ENCODE peak calls at places on chromosomes 5 and 9, in ten cellular contexts. V is pancreas, J is left ventricle myocardium inferior, D is A549, H is heart left ventricle, N is body of pancreas, P is Peyer's patch, Z is fibroblast of lung, X is psoas muscle, W is astrocyte. G is an unnamed sample.

GRCh38 chr5:2756211-2756746 is 4.8 kb upstream of the IRX2 start:
- DNase-seq in V (no peak), N (no peak), Z (peak; percentile 83), X (no peak), H (no peak), W (peak; percentile 78), D (peak; percentile 37), J (no peak), P (no peak), G (no peak)

GRCh38 chr9:86274821-86275643 is 7.3 kb downstream of the ISCA1 start:
- DNase-seq in Z (no peak), J (no peak), P (no peak), N (no peak), H (no peak), D (no peak), V (no peak), X (no peak), W (no peak), G (no peak)

GRCh38 chr5:153147891-153148623 is 342.4 kb upstream of the GRIA1 start:
- DNase-seq in N (peak; percentile 45), P (no peak), X (no peak), W (peak; percentile 54), J (no peak), V (peak; percentile 23), D (peak; percentile 25), Z (peak; percentile 72), H (peak; percentile 25), G (peak; percentile 75)

GRCh38 chr5:74318985-74319563 is 321.5 kb downstream of the ENC1 start:
- DNase-seq in H (no peak), X (no peak), W (peak; percentile 63), D (peak; percentile 46), J (no peak), N (no peak), Z (peak; percentile 67), V (no peak), P (no peak), G (peak; percentile 83)

GRCh38 chr5:171975262-171975876 is 31.1 kb downstream of the FBXW11 start:
- DNase-seq in P (no peak), V (no peak), D (no peak), W (peak; percentile 75), Z (peak; percentile 80), H (no peak), J (no peak), X (no peak), N (no peak), G (peak; percentile 36)

GRCh38 chr5:73615085-73615484 is 10.9 kb upstream of the ARHGEF28 start:
- DNase-seq in D (peak; percentile 74), V (no peak), H (no peak), X (no peak), W (no peak), N (no peak), J (no peak), Z (no peak), P (no peak), G (peak; percentile 90)

GRCh38 chr5:122163151-122164069 is 34.1 kb downstream of the ZNF474 start:
- DNase-seq in J (no peak), X (peak; percentile 25), Z (peak; percentile 97), P (no peak), N (peak; percentile 22), H (peak; percentile 32), D (peak; percentile 32), W (peak; percentile 97), V (no peak), G (peak; percentile 95)

GRCh38 chr5:151351675-151352074 is 4.3 kb upstream of the SLC36A2 start:
- DNase-seq in Z (no peak), W (no peak), H (no peak), D (no peak), V (no peak), P (no peak), X (no peak), J (no peak), N (no peak), G (no peak)

GRCh38 chr9:122216138-122216797 is 12.5 kb downstream of the LHX6 start:
- DNase-seq in Z (no peak), P (no peak), J (no peak), X (no peak), W (no peak), H (no peak), N (no peak), D (no peak), V (no peak), G (no peak)

GRCh38 chr9:108546223-108546622 is 309.6 kb downstream of the ACTL7B start:
- DNase-seq in D (no peak), J (no peak), N (no peak), V (no peak), H (no peak), Z (peak; percentile 45), P (no peak), X (no peak), W (no peak), G (no peak)

GRCh38 chr9:114098660-114099522 is at the start of gene KIF12:
- DNase-seq in H (no peak), V (peak; percentile 93), P (no peak), W (no peak), J (no peak), X (no peak), N (peak; percentile 92), D (peak; percentile 57), Z (no peak), G (no peak)

GRCh38 chr5:79069488-79070001 is at the start of the genes BHMT2 and DMGDH:
- DNase-seq in P (no peak), W (peak; percentile 47), H (peak; percentile 51), V (peak; percentile 30), Z (peak; percentile 68), N (peak; percentile 22), J (peak; percentile 34), D (no peak), X (peak; percentile 58), G (no peak)

DNA sequence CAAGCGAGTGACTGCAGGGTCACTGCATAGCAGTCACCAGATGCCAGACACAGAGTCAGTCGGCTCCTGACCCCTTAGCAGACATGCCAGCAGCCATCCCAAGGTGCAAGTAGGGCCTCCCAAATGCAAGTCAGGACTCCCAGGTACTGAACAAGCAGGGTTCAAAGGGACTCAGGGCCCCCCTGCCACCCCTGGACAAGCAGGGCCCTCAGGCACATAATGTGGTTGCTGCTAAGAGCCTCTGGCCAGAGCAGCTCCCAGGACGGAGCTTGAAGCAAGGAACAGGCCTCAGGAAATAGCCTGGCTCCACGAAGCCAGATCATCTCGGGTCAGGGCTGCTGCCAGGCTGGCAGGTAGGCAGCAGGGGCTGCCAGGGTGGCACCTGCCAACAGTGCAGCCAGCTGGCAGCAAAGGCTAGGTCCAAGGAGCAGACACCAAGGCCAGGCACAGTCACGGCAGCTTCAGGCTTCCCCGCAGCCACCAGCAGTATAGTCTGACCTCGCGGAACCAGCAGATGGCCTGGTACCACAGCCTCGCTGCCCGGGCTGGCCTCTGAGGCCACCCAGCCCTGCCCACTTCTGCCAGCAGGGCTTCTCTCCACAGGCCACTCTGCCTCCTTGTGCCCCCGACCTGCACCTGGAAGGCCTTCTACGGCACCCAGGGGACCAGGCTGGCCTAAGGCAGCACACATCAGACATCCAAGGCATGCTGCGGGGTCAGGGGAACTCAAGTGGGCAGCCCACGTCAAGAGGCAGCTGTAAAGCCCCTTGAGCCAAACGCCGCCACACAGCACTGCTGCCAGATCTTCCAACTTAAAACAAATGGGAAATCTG is 7.4 kb downstream of the EEIG1 start:
- DNase-seq in X (peak; percentile 64), V (peak; percentile 95), N (peak; percentile 97), H (peak; percentile 64), J (peak; percentile 46), W (no peak), Z (no peak), P (no peak), D (no peak), G (no peak)
- H3K4me1 ChIP-seq in X (peaks cover 93% of the 10 kb centered on the region), V (peaks cover 79% of the 10 kb centered on the region), N (peaks cover 99% of the 10 kb centered on the region), H (peaks cover 77% of the 10 kb centered on the region), J (peaks cover 100% of the 10 kb centered on the region), W (peaks cover 31% of the 10 kb centered on the region), Z (peaks cover 39% of the 10 kb centered on the region), P (peaks cover 98% of the 10 kb centered on the region), D (peaks cover 100% of the 10 kb centered on the region), G (peaks cover 16% of the 10 kb centered on the region)

GRCh38 chr5:132774896-132775295 is 2.1 kb downstream of the SEPTIN8 start:
- DNase-seq in J (no peak), W (no peak), H (no peak), D (no peak), X (peak; percentile 33), P (no peak), Z (no peak), V (no peak), N (no peak), G (no peak)
- TF ChIP-seq CTCF in J (no peak), W (no peak), H (no peak), D (no peak), X (no peak), P (no peak), Z (no peak), V (no peak), N (no peak), G (no peak)

GRCh38 chr5:43606351-43606750 is 3.4 kb downstream of the NNT start:
- DNase-seq in W (no peak), J (no peak), H (no peak), D (no peak), Z (no peak), N (no peak), V (no peak), X (no peak), P (no peak), G (no peak)

GRCh38 chr5:43604699-43605098 is 1.7 kb downstream of the NNT start:
- DNase-seq in N (no peak), P (no peak), W (no peak), H (no peak), Z (no peak), V (no peak), X (no peak), J (no peak), D (no peak), G (no peak)

GRCh38 chr5:43609752-43610151 is 6.8 kb downstream of the NNT start:
- DNase-seq in X (no peak), Z (no peak), W (no peak), P (no peak), V (no peak), N (no peak), J (no peak), D (peak; percentile 27), H (no peak), G (no peak)

GRCh38 chr5:43603535-43604363 is 769 bp downstream of the NNT start:
- DNase-seq in W (peak; percentile 10), N (peak; percentile 87), X (peak; percentile 83), P (peak; percentile 76), Z (peak; percentile 34), V (peak; percentile 79), D (no peak), J (peak; percentile 82), H (peak; percentile 91), G (no peak)

DNA sequence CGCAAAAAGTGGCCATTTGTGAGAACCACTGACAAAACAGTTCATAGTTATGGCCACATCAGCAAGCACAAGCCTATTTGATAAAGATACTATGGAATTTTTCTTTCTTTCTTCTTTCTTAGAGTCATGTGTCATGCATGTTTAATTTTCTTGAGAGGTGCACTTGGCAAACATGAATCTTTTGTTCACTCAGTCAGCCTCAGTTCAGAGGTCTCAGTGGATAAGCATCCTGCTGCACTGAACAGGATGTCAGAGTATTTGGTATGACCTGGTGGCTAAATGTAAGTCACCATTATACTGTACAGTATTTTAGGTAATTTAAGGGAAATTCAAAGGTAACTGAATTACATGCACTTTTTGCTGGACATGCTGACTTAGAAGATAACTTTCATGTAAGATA is 5.4 kb downstream of the NNT start:
- DNase-seq in J (no peak), Z (peak; percentile 5), D (no peak), H (no peak), X (no peak), V (no peak), P (no peak), W (no peak), N (no peak), G (no peak)
- H3K4me1 ChIP-seq in J (peaks cover 87% of the 10 kb centered on the region), Z (no peaks in the 10 kb centered on the region), D (no peaks in the 10 kb centered on the region), H (peaks cover 4% of the 10 kb centered on the region), X (peaks cover 39% of the 10 kb centered on the region), V (peaks cover 5% of the 10 kb centered on the region), P (peaks cover 9% of the 10 kb centered on the region), W (peaks cover 10% of the 10 kb centered on the region), N (peaks cover 11% of the 10 kb centered on the region), G (no peaks in the 10 kb centered on the region)

GRCh38 chr5:170411100-170411499 is 21.9 kb upstream of the KCNMB1 start:
- DNase-seq in D (no peak), N (no peak), X (no peak), W (no peak), J (no peak), H (no peak), P (no peak), V (no peak), Z (no peak), G (no peak)
- TF ChIP-seq CTCF in D (peak; percentile 29), N (no peak), X (no peak), W (no peak), J (no peak), H (no peak), P (no peak), V (no peak), Z (no peak), G (no peak)